ENCODE peak calls at places on chromosomes 5 and 9, in seven cellular contexts. U is IMR-90, K is mesendoderm, Z is neuronal stem cell, G is H9, T is H1, S is mesenchymal stem cell. A is an unnamed sample. For H3K4me1, the result is how much of the 10 kb centered on the place peaks cover.

GRCh38 chr5:32228816-32229215 is 54.7 kb upstream of the GOLPH3 start:
- DNase-seq in U (no peak), K (no peak), Z (no peak), G (no peak), T (no peak), S (no peak), A (peak)

GRCh38 chr9:109641079-109641659 is 138.8 kb upstream of the PALM2AKAP2 start:
- DNase-seq in U (no peak), K (no peak), Z (no peak), G (no peak), T (no peak), S (no peak), A (no peak)

GRCh38 chr5:16480821-16481538 is 15.4 kb upstream of the ZNF622 start:
- DNase-seq in U (no peak), K (no peak), Z (no peak), G (no peak), T (no peak), S (no peak), A (no peak)

GRCh38 chr9:92324889-92325268 is 271 bp downstream of the NOL8 start:
- DNase-seq in U (no peak), K (no peak), Z (no peak), G (no peak), T (no peak), S (no peak), A (no peak)

GRCh38 chr9:90801507-90802289 is at the start of gene SYK:
- DNase-seq in U (no peak), K (peak), Z (no peak), G (peak), T (no peak), S (no peak), A (peak)

GRCh38 chr5:55096860-55097259 is 5.6 kb upstream of the GZMA start:
- DNase-seq in U (no peak), K (no peak), Z (no peak), G (no peak), T (no peak), S (no peak), A (no peak)

GRCh38 chr9:113887436-113887835 is 11.3 kb downstream of the ZNF618 start:
- DNase-seq in U (no peak), K (no peak), Z (no peak), G (no peak), T (no peak), S (no peak), A (no peak)

GRCh38 chr5:29238115-29238514 is 1955.4 kb upstream of the CDH6 start:
- DNase-seq in U (no peak), K (no peak), Z (no peak), G (no peak), T (no peak), S (no peak), A (no peak)

GRCh38 chr9:113886003-113886324 is 9.9 kb downstream of the ZNF618 start:
- DNase-seq in U (peak), K (no peak), Z (no peak), G (no peak), T (no peak), S (peak), A (no peak)

GRCh38 chr5:88653471-88653870 is 229.5 kb downstream of the MEF2C start:
- DNase-seq in U (no peak), K (no peak), Z (no peak), G (no peak), T (no peak), S (no peak), A (no peak)

GRCh38 chr5:963673-964531 is 44.7 kb upstream of the NKD2 start:
- DNase-seq in U (peak), K (no peak), Z (no peak), G (no peak), T (no peak), S (peak), A (no peak)

GRCh38 chr5:163357636-163358035 is 79.8 kb upstream of the CCNG1 start:
- DNase-seq in U (no peak), K (no peak), Z (no peak), G (no peak), T (no peak), S (no peak), A (no peak)

GRCh38 chr5:120604898-120605297 is 140.8 kb downstream of the PRR16 start:
- DNase-seq in U (peak), K (no peak), Z (no peak), G (no peak), T (no peak), S (peak), A (peak)

GRCh38 chr5:159211712-159212111 is 2.4 kb upstream of the RNF145 start:
- DNase-seq in U (no peak), K (no peak), Z (no peak), G (no peak), T (no peak), S (no peak), A (no peak)

GRCh38 chr9:127608104-127608966 is 3.7 kb upstream of the STXBP1 start:
- DNase-seq in U (peak), K (peak), Z (peak), G (peak), T (peak), S (peak), A (peak)

GRCh38 chr9:77177894-77178794 is 810 bp downstream of the VPS13A start:
- DNase-seq in U (peak), K (peak), Z (peak), G (peak), T (no peak), S (peak), A (peak)

GRCh38 chr5:176575488-176576422 is 26.6 kb downstream of the CDHR2 start:
- DNase-seq in U (no peak), K (no peak), Z (no peak), G (no peak), T (no peak), S (no peak), A (no peak)

DNA sequence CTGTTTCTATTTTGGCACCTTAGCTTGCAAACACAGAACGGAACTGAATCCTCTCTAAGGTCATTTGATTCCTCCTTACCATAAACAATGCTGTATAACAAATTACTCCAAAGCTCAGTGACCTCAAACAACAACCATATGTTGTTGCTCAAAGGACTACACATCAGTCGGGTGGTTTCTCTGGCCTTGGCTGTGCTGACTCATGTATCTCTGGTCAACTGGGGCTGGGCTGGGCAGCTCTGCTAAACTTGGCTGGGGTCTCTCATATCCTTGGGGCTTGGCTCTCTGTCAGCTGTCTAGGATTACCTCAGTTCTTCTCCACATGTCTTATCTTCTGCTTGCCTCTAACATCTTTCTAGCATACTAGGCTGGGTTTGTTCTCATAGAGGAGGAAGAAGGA is 86.4 kb downstream of the GALNT10 start:
- DNase-seq in U (peak), K (no peak), Z (no peak), G (no peak), T (no peak), S (peak), A (no peak)
- H3K4me1 ChIP-seq in U (under half), K (under half), Z (under half), G (under half), T (under half), S (under half), A (under half)

DNA sequence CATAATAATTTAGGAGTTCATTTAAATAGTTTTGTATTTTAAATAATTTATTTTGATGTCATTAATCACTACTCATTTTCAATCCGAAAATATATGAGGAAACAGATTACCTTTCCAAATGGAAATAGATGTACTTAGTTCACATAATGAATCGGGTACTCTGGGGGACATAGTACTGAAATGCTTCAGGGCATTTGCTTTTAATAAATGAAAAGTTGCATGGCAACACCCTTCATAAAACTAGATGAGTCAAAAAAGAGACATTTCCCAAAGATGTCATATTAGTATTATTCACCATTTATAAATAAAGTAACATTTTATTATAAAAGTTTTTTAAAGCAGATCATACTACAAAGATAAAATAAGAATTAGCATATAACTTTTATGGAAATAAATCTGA is 177.8 kb downstream of the MCTP1 start:
- DNase-seq in U (no peak), K (no peak), Z (no peak), G (no peak), T (no peak), S (no peak), A (no peak)
- H3K27ac ChIP-seq in U (no peak), K (no peak), Z (no peak), G (no peak), T (no peak), S (no peak), A (no peak)

DNA sequence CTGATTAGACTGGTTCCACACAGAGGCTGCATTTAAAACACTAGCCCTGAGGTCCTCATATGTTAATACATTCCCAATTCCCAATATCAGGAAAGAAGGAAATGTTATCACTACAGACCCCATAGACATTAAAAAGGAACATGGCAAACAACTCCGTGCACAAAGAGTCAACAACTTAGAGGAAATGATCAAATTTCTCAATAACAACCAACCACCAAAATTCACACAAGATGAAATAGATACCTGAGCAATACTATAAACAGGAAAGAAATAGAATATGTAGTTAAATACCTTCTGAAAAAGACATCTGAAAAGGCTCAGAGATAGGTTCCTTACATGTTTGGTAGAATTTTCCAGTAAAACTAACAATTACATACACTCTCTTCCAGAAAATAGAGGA is 28.9 kb downstream of the SEMA4D start:
- DNase-seq in U (no peak), K (no peak), Z (no peak), G (no peak), T (no peak), S (no peak), A (no peak)
- H4K8ac ChIP-seq in U (no peak), K (no peak), Z (no peak), G (no peak), T (no peak), S (no peak), A (no peak)

GRCh38 chr9:20396509-20396908 is 225.8 kb downstream of the MLLT3 start:
- DNase-seq in U (no peak), K (no peak), Z (no peak), G (no peak), T (no peak), S (no peak), A (no peak)
- H3K4me1 ChIP-seq in U (under half), K (under half), Z (under half), G (under half), T (under half), S (under half), A (under half)

GRCh38 chr9:137236936-137237421 is 4.1 kb upstream of the TUBB4B start:
- DNase-seq in U (no peak), K (no peak), Z (no peak), G (no peak), T (no peak), S (no peak), A (no peak)
- H3K27ac ChIP-seq in U (no peak), K (no peak), Z (no peak), G (no peak), T (no peak), S (no peak), A (no peak)

GRCh38 chr9:126384926-126385325 is 58.3 kb downstream of the MVB12B start:
- DNase-seq in U (no peak), K (no peak), Z (no peak), G (no peak), T (no peak), S (no peak), A (no peak)
- H4K8ac ChIP-seq in U (no peak), K (no peak), Z (no peak), G (no peak), T (no peak), S (no peak), A (no peak)

DNA sequence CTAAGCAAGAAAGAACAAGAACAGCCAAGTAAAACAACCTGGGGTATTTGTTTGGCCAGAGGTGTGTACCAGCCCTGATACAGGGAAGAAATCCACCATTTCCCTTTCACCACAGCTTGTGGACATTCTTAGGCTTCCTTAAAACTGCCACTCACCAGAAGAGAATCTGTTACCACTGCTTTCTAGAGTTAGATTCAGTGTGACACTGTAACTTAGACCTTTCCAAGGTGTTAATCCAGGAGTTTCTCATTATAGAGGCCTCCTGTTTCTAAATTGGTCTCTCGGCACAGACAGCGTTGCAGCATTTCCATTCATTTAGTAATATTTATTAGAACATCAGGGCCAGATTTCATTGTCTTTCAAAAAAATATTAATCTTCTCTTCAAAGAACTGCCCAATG is 55.0 kb downstream of the NIPAL4 start:
- DNase-seq in U (no peak), K (no peak), Z (no peak), G (no peak), T (no peak), S (no peak), A (no peak)
- H3K4me1 ChIP-seq in U (under half), K (under half), Z (under half), G (under half), T (under half), S (under half), A (under half)

GRCh38 chr5:135266301-135266630 is 132.8 kb downstream of the MACROH2A1 start:
- DNase-seq in U (no peak), K (no peak), Z (no peak), G (no peak), T (no peak), S (peak), A (no peak)
- H3K27ac ChIP-seq in U (peak), K (no peak), Z (no peak), G (no peak), T (no peak), S (peak), A (no peak)

GRCh38 chr5:154782326-154782725 is 27.1 kb downstream of the LARP1 start:
- DNase-seq in U (no peak), K (no peak), Z (no peak), G (peak), T (no peak), S (no peak), A (no peak)
- H4K8ac ChIP-seq in U (no peak), K (no peak), Z (no peak), G (no peak), T (no peak), S (no peak), A (no peak)

GRCh38 chr5:137142371-137143243 is 356.5 kb downstream of the SPOCK1 start:
- DNase-seq in U (peak), K (no peak), Z (no peak), G (no peak), T (no peak), S (peak), A (no peak)
- H3K4me1 ChIP-seq in U (under half), K (under half), Z (under half), G (under half), T (under half), S (under half), A (under half)